ENCODE peak calls at places on chromosomes 5 and 9, in five cellular contexts. One of them, this sample, is unnamed.

GRCh38 chr5:148384389-148384756 is 615 bp downstream of the FBXO38 start:
- DNase-seq in WTC11: no peak
- DNase-seq in cardiac fibroblast: no peak
- DNase-seq in heart right ventricle: no peak
- DNase-seq in psoas muscle: no peak
- DNase-seq in this sample: no peak

GRCh38 chr9:23172979-23173637 is 652.9 kb downstream of the ELAVL2 start:
- DNase-seq in WTC11: no peak
- DNase-seq in cardiac fibroblast: no peak
- DNase-seq in heart right ventricle: no peak
- DNase-seq in psoas muscle: no peak
- DNase-seq in this sample: no peak

GRCh38 chr5:174355208-174355612 is 309.7 kb downstream of the NSG2 start:
- DNase-seq in heart right ventricle: no peak
- DNase-seq in WTC11: no peak
- DNase-seq in cardiac fibroblast: peak
- DNase-seq in psoas muscle: no peak
- DNase-seq in this sample: peak

GRCh38 chr5:35461530-35461929 is 156.1 kb upstream of the SPEF2 start:
- DNase-seq in WTC11: no peak
- DNase-seq in psoas muscle: no peak
- DNase-seq in cardiac fibroblast: no peak
- DNase-seq in heart right ventricle: no peak
- DNase-seq in this sample: no peak

GRCh38 chr9:3437031-3437430 is 88.8 kb downstream of the RFX3 start:
- DNase-seq in WTC11: no peak
- DNase-seq in psoas muscle: no peak
- DNase-seq in cardiac fibroblast: no peak
- DNase-seq in heart right ventricle: no peak
- DNase-seq in this sample: no peak

GRCh38 chr5:59637878-59638580 is 255.5 kb downstream of the PDE4D start:
- DNase-seq in WTC11: no peak
- DNase-seq in psoas muscle: no peak
- DNase-seq in heart right ventricle: no peak
- DNase-seq in cardiac fibroblast: peak
- DNase-seq in this sample: no peak

GRCh38 chr5:150141544-150142188 is 14.0 kb downstream of the PDGFRB start:
- DNase-seq in psoas muscle: no peak
- DNase-seq in heart right ventricle: no peak
- DNase-seq in cardiac fibroblast: peak
- DNase-seq in WTC11: no peak
- DNase-seq in this sample: no peak

GRCh38 chr9:123825337-123825736 is 104.6 kb downstream of the DENND1A start:
- DNase-seq in heart right ventricle: no peak
- DNase-seq in psoas muscle: no peak
- DNase-seq in WTC11: no peak
- DNase-seq in cardiac fibroblast: peak
- DNase-seq in this sample: no peak

GRCh38 chr5:25544652-25545249 is 900.0 kb upstream of the CDH10 start:
- DNase-seq in cardiac fibroblast: peak
- DNase-seq in WTC11: peak
- DNase-seq in psoas muscle: no peak
- DNase-seq in heart right ventricle: no peak
- DNase-seq in this sample: no peak

GRCh38 chr5:127596501-127596900 is 52.4 kb upstream of the CTXN3 start:
- DNase-seq in WTC11: no peak
- DNase-seq in heart right ventricle: no peak
- DNase-seq in cardiac fibroblast: no peak
- DNase-seq in psoas muscle: no peak
- DNase-seq in this sample: no peak

GRCh38 chr5:151659001-151659754 is 27.5 kb downstream of the SPARC start:
- DNase-seq in psoas muscle: peak
- DNase-seq in heart right ventricle: peak
- DNase-seq in WTC11: peak
- DNase-seq in cardiac fibroblast: peak
- DNase-seq in this sample: peak

GRCh38 chr9:135073741-135074305 is 13.6 kb upstream of the OLFM1 start:
- DNase-seq in heart right ventricle: no peak
- DNase-seq in psoas muscle: no peak
- DNase-seq in cardiac fibroblast: no peak
- DNase-seq in WTC11: no peak
- DNase-seq in this sample: peak

GRCh38 chr5:6273090-6273735 is 105.1 kb downstream of the MED10 start:
- DNase-seq in WTC11: no peak
- DNase-seq in heart right ventricle: no peak
- DNase-seq in cardiac fibroblast: no peak
- DNase-seq in psoas muscle: no peak
- DNase-seq in this sample: no peak

GRCh38 chr9:32738501-32739172 is 44.7 kb upstream of the TMEM215 start:
- DNase-seq in cardiac fibroblast: peak
- DNase-seq in heart right ventricle: no peak
- DNase-seq in psoas muscle: no peak
- DNase-seq in WTC11: no peak
- DNase-seq in this sample: no peak

GRCh38 chr5:132486318-132487094 is 4.1 kb downstream of the IRF1 start:
- DNase-seq in WTC11: no peak
- DNase-seq in psoas muscle: no peak
- DNase-seq in heart right ventricle: no peak
- DNase-seq in cardiac fibroblast: no peak
- DNase-seq in this sample: no peak

GRCh38 chr9:94656190-94656589 is 16.9 kb upstream of the FBP1 start:
- DNase-seq in heart right ventricle: no peak
- DNase-seq in cardiac fibroblast: no peak
- DNase-seq in psoas muscle: no peak
- DNase-seq in WTC11: no peak
- DNase-seq in this sample: no peak

GRCh38 chr9:12878342-12878978 is 103.6 kb downstream of the LURAP1L start:
- DNase-seq in heart right ventricle: no peak
- DNase-seq in WTC11: no peak
- DNase-seq in psoas muscle: no peak
- DNase-seq in cardiac fibroblast: peak
- DNase-seq in this sample: no peak

GRCh38 chr5:156491766-156492165 is 164.8 kb downstream of the SGCD start:
- DNase-seq in WTC11: no peak
- DNase-seq in heart right ventricle: no peak
- DNase-seq in psoas muscle: no peak
- DNase-seq in cardiac fibroblast: no peak
- DNase-seq in this sample: no peak

GRCh38 chr9:5971740-5972139 is 43.7 kb downstream of the RANBP6 start:
- DNase-seq in WTC11: no peak
- DNase-seq in cardiac fibroblast: peak
- DNase-seq in psoas muscle: no peak
- DNase-seq in heart right ventricle: no peak
- DNase-seq in this sample: no peak

GRCh38 chr9:127886401-127886972 is 9.0 kb upstream of the AK1 start:
- DNase-seq in psoas muscle: no peak
- DNase-seq in cardiac fibroblast: no peak
- DNase-seq in WTC11: no peak
- DNase-seq in heart right ventricle: no peak
- DNase-seq in this sample: no peak

GRCh38 chr9:127883959-127884358 is 6.5 kb upstream of the AK1 start:
- DNase-seq in heart right ventricle: no peak
- DNase-seq in WTC11: no peak
- DNase-seq in cardiac fibroblast: no peak
- DNase-seq in psoas muscle: no peak
- DNase-seq in this sample: no peak

GRCh38 chr9:127884976-127885490 is 7.6 kb upstream of the AK1 start:
- DNase-seq in cardiac fibroblast: no peak
- DNase-seq in psoas muscle: no peak
- DNase-seq in heart right ventricle: no peak
- DNase-seq in WTC11: no peak
- DNase-seq in this sample: no peak

GRCh38 chr9:127884427-127884911 is 7.0 kb upstream of the AK1 start:
- DNase-seq in heart right ventricle: peak
- DNase-seq in WTC11: no peak
- DNase-seq in cardiac fibroblast: no peak
- DNase-seq in psoas muscle: peak
- DNase-seq in this sample: no peak

GRCh38 chr9:127885508-127886281 is 8.2 kb upstream of the AK1 start:
- DNase-seq in cardiac fibroblast: no peak
- DNase-seq in psoas muscle: no peak
- DNase-seq in heart right ventricle: no peak
- DNase-seq in WTC11: no peak
- DNase-seq in this sample: no peak
- TF ChIP-seq CTCF in cardiac fibroblast: no peak
- TF ChIP-seq CTCF in psoas muscle: no peak
- TF ChIP-seq CTCF in heart right ventricle: no peak
- TF ChIP-seq CTCF in WTC11: no peak
- TF ChIP-seq CTCF in this sample: no peak

GRCh38 chr5:77230727-77231469 is 20.4 kb downstream of the PDE8B start:
- DNase-seq in heart right ventricle: no peak
- DNase-seq in psoas muscle: no peak
- DNase-seq in cardiac fibroblast: peak
- DNase-seq in WTC11: peak
- DNase-seq in this sample: no peak
- TF ChIP-seq CTCF in heart right ventricle: no peak
- TF ChIP-seq CTCF in psoas muscle: no peak
- TF ChIP-seq CTCF in cardiac fibroblast: peak
- TF ChIP-seq CTCF in WTC11: no peak
- TF ChIP-seq CTCF in this sample: no peak

GRCh38 chr5:107950774-107951173 is 280.0 kb upstream of the EFNA5 start:
- DNase-seq in psoas muscle: no peak
- DNase-seq in WTC11: no peak
- DNase-seq in cardiac fibroblast: no peak
- DNase-seq in heart right ventricle: no peak
- DNase-seq in this sample: no peak

GRCh38 chr5:107952450-107952849 is 281.7 kb upstream of the EFNA5 start:
- DNase-seq in heart right ventricle: no peak
- DNase-seq in psoas muscle: no peak
- DNase-seq in WTC11: no peak
- DNase-seq in cardiac fibroblast: no peak
- DNase-seq in this sample: no peak

GRCh38 chr5:107951322-107951721 is 280.6 kb upstream of the EFNA5 start:
- DNase-seq in WTC11: no peak
- DNase-seq in heart right ventricle: no peak
- DNase-seq in psoas muscle: no peak
- DNase-seq in cardiac fibroblast: no peak
- DNase-seq in this sample: no peak

GRCh38 chr5:107949688-107950341 is 279.1 kb upstream of the EFNA5 start:
- DNase-seq in cardiac fibroblast: no peak
- DNase-seq in psoas muscle: no peak
- DNase-seq in WTC11: no peak
- DNase-seq in heart right ventricle: no peak
- DNase-seq in this sample: no peak

GRCh38 chr5:107948377-107948776 is 277.6 kb upstream of the EFNA5 start:
- DNase-seq in WTC11: no peak
- DNase-seq in cardiac fibroblast: no peak
- DNase-seq in psoas muscle: no peak
- DNase-seq in heart right ventricle: no peak
- DNase-seq in this sample: no peak
- TF ChIP-seq CTCF in WTC11: no peak
- TF ChIP-seq CTCF in cardiac fibroblast: no peak
- TF ChIP-seq CTCF in psoas muscle: no peak
- TF ChIP-seq CTCF in heart right ventricle: no peak
- TF ChIP-seq CTCF in this sample: no peak

DNA sequence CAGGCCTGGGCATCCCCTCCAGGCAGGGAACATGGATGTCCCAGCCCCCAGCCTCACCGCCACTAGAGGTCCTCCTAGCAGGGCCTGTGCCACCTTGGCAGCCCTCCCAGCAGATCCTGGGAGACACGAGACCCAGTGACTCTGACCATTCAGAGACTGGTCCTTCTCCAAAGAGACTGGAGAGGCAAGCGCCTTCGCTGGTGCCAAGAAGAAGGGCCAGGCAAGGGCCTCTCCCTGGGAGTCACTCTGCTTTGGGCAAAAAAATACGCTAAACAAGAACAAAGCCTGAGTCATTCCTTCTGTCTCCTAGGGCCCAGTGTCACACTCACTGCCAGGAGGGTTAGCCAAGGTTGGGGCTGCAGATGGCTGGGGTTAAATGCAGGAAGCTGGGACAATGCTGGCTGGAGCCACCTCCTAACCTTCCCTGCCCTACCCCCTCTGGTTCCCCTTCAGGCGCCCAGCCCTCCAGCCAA is 35.3 kb upstream of the SMIM23 start:
- DNase-seq in cardiac fibroblast: peak
- DNase-seq in WTC11: peak
- DNase-seq in heart right ventricle: peak
- DNase-seq in psoas muscle: peak
- DNase-seq in this sample: no peak
- TF ChIP-seq CTCF in cardiac fibroblast: peak
- TF ChIP-seq CTCF in WTC11: no peak
- TF ChIP-seq CTCF in heart right ventricle: no peak
- TF ChIP-seq CTCF in psoas muscle: no peak
- TF ChIP-seq CTCF in this sample: no peak

GRCh38 chr5:118592678-118593328 is 395.5 kb downstream of the DTWD2 start:
- DNase-seq in WTC11: no peak
- DNase-seq in heart right ventricle: no peak
- DNase-seq in cardiac fibroblast: no peak
- DNase-seq in psoas muscle: no peak
- DNase-seq in this sample: no peak
- TF ChIP-seq CTCF in WTC11: peak
- TF ChIP-seq CTCF in heart right ventricle: no peak
- TF ChIP-seq CTCF in cardiac fibroblast: no peak
- TF ChIP-seq CTCF in psoas muscle: no peak
- TF ChIP-seq CTCF in this sample: no peak